ENCODE peak calls at places on chromosomes 7 and 10, in eight cellular contexts. I, A, P, D, F, N, X and G are unnamed samples.
A peak's percentile ranks its signal among the peaks of the same experiment; 100 is the strongest.

GRCh38 chr7:22452142-22452763 is 47.7 kb downstream of the STEAP1B start:
- DNase-seq in X (no peak), A (peak; percentile 51), D (peak; percentile 75), P (peak; percentile 67), F (no peak), N (peak; percentile 82), I (peak; percentile 4), G (no peak)

GRCh38 chr7:112448891-112449290 is 1.4 kb upstream of the IFRD1 start:
- DNase-seq in I (no peak), X (no peak), A (no peak), D (no peak), F (no peak), P (no peak), N (no peak), G (no peak)

GRCh38 chr7:44982970-44983369 is 4.2 kb upstream of the MYO1G start:
- DNase-seq in I (no peak), F (no peak), N (no peak), X (no peak), A (no peak), P (no peak), D (no peak), G (no peak)

GRCh38 chr7:13988765-13989137 is 715 bp downstream of the ETV1 start:
- DNase-seq in D (no peak), P (peak; percentile 34), F (no peak), N (no peak), X (no peak), A (peak; percentile 67), I (no peak), G (no peak)

GRCh38 chr10:52343439-52343838 is 29.4 kb downstream of the DKK1 start:
- DNase-seq in A (no peak), P (no peak), F (no peak), N (no peak), D (no peak), I (no peak), X (no peak), G (no peak)

GRCh38 chr10:122051609-122052385 is 62.8 kb downstream of the TACC2 start:
- DNase-seq in A (peak; percentile 77), X (peak; percentile 29), N (peak; percentile 72), I (no peak), P (peak; percentile 76), D (peak; percentile 75), F (no peak), G (no peak)

GRCh38 chr7:158904599-158904998 is 48.2 kb downstream of the DYNC2I1 start:
- DNase-seq in A (no peak), I (no peak), D (no peak), F (no peak), P (no peak), N (no peak), X (no peak), G (no peak)

GRCh38 chr7:364536-364935 is 74.6 kb downstream of the FOXL3 start:
- DNase-seq in I (no peak), N (no peak), P (no peak), X (no peak), D (no peak), A (no peak), F (no peak), G (no peak)

GRCh38 chr10:128000660-128001059 is 93.8 kb downstream of the PTPRE start:
- DNase-seq in A (peak; percentile 47), N (peak; percentile 34), F (no peak), X (no peak), P (no peak), D (no peak), I (no peak), G (no peak)

GRCh38 chr10:84337199-84337598 is 8.8 kb downstream of the CCSER2 start:
- DNase-seq in D (no peak), I (no peak), F (no peak), A (no peak), X (no peak), P (no peak), N (no peak), G (no peak)

GRCh38 chr10:95445223-95445836 is 115.8 kb downstream of the SORBS1 start:
- DNase-seq in X (peak; percentile 11), N (peak; percentile 72), I (no peak), D (peak; percentile 69), A (peak; percentile 84), F (no peak), P (no peak), G (peak; percentile 58)

GRCh38 chr10:109633846-109634245 is 289.5 kb downstream of the XPNPEP1 start:
- DNase-seq in D (no peak), P (no peak), N (no peak), F (no peak), A (no peak), X (no peak), I (no peak), G (no peak)

GRCh38 chr10:6667679-6668270 is 87.7 kb upstream of the PRKCQ start:
- DNase-seq in A (peak; percentile 38), N (no peak), X (no peak), I (no peak), F (no peak), P (peak; percentile 56), D (peak; percentile 9), G (no peak)

GRCh38 chr7:103879411-103879810 is 110.0 kb downstream of the RELN start:
- DNase-seq in X (no peak), N (no peak), I (no peak), F (no peak), P (peak; percentile 19), A (no peak), D (no peak), G (no peak)

GRCh38 chr10:4691776-4692175 is 134.2 kb upstream of the AKR1E2 start:
- DNase-seq in N (no peak), I (no peak), F (no peak), D (no peak), A (no peak), P (no peak), X (no peak), G (no peak)

DNA sequence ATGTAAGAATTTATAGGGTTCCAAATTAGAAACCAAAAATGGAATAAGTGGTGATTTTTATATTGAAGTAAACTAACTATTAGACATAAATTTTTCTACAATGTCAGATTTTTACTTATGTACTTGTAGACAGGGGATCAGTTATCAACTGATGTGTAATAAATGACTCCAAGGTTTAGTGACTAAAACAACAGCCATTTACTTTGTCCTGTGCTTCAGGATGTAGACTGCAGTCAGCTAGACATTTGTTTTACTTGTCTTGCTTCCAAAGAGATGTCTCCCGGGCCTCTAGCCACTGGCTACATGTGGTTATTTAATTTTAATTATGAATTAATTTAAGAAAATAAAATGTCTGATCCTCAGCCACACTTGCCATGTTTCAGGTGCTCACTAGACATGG is 249.7 kb upstream of the IGFBP3 start:
- DNase-seq in F (no peak), N (no peak), P (no peak), I (no peak), A (no peak), D (no peak), X (no peak), G (no peak)
- H3K4me3 ChIP-seq in F (no peak overlapping the region), N (no peak overlapping the region), P (no peak overlapping the region), I (no peak overlapping the region), A (no peak overlapping the region), D (no peak overlapping the region), X (no peak overlapping the region), G (no peak overlapping the region)

GRCh38 chr7:108118959-108119358 is 11.2 kb downstream of the LAMB4 start:
- DNase-seq in X (no peak), N (no peak), F (no peak), I (no peak), D (no peak), A (no peak), P (no peak), G (no peak)
- H3K27ac ChIP-seq in X (no peak overlapping the region), N (no peak overlapping the region), F (no peak overlapping the region), I (no peak overlapping the region), D (no peak overlapping the region), A (no peak overlapping the region), P (no peak overlapping the region), G (no peak overlapping the region)

DNA sequence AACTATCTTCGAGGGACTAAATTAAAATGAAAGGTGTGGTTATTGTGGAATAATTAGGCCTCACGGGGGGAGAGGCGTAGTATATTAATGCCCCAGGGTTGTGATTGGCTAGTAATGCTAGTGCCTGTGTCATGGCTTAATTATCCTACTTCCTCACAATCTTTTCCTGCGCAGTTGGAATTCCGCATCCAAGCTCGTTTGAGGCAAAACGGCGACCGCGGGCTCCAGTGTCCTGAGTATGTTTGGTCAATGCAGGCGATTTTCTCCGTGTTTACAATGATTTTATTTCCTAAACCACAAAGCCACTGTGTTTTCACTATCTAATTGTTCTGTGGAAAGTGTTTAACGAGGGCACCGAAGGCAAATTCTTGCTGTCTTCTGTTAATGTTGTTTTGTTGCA is 282.9 kb downstream of the CELF2 start:
- DNase-seq in P (no peak), F (no peak), A (no peak), D (no peak), X (no peak), N (no peak), I (no peak), G (no peak)
- H3K4me3 ChIP-seq in P (no peak overlapping the region), F (no peak overlapping the region), A (no peak overlapping the region), D (no peak overlapping the region), X (no peak overlapping the region), N (no peak overlapping the region), I (no peak overlapping the region), G (no peak overlapping the region)

GRCh38 chr10:71849461-71849908 is 1.6 kb downstream of the PSAP start:
- DNase-seq in D (no peak), N (no peak), I (no peak), A (no peak), P (no peak), F (no peak), X (no peak), G (no peak)
- H3K27ac ChIP-seq in D (no peak overlapping the region), N (no peak overlapping the region), I (no peak overlapping the region), A (peak overlapping the region; percentile 49), P (no peak overlapping the region), F (no peak overlapping the region), X (no peak overlapping the region), G (no peak overlapping the region)

GRCh38 chr7:128831994-128832879 is 2.0 kb downstream of the FLNC start:
- DNase-seq in D (no peak), P (peak; percentile 90), N (no peak), A (peak; percentile 29), I (no peak), X (no peak), F (no peak), G (no peak)
- H3K4me3 ChIP-seq in D (peak overlapping the region; percentile 55), P (peak overlapping the region; percentile 72), N (no peak overlapping the region), A (peak overlapping the region; percentile 54), I (no peak overlapping the region), X (peak overlapping the region; percentile 93), F (peak overlapping the region; percentile 33), G (peak overlapping the region; percentile 71)

DNA sequence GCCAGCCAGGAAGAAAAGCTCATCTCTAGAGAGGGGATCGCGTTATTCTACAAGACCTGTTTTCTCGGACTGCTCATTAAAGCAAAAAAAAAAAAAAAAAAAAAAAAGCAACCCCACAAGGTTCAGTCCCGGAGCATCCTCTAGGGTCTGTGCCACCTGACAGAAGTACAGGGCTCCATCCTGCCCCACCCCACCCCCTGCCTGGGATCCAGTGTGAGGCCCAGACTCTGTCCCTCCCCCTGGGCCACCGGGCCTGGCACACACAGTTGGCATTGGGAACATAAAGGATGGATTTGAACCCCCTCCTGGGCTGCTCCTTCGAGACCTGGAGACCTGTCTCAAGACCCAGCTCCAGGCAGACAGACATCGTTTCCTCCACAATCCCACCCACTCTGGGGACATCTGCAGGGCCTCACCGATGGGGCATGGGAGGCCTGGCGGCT is 685 bp downstream of the ORAI2 start:
- DNase-seq in P (no peak), D (no peak), N (no peak), F (no peak), X (no peak), I (no peak), A (no peak), G (no peak)
- H3K27ac ChIP-seq in P (no peak overlapping the region), D (peak overlapping the region; percentile 75), N (peak overlapping the region; percentile 70), F (peak overlapping the region; percentile 80), X (no peak overlapping the region), I (peak overlapping the region; percentile 79), A (peak overlapping the region; percentile 54), G (peak overlapping the region; percentile 44)